ENCODE peak calls at places on chromosomes 6 and 20, in eight cellular contexts. A is stomach, C is sigmoid colon, S is HCT116, V is HL-60, H is spleen, X is transverse colon, L is prostate gland. J is an unnamed sample.

GRCh38 chr20:22402990-22403859 is 181.1 kb downstream of the FOXA2 start:
- DNase-seq in L (no peak), S (no peak), A (no peak), V (no peak), C (no peak), X (no peak), H (no peak), J (peak)

GRCh38 chr6:133983099-133983939 is 30.3 kb downstream of the TBPL1 start:
- DNase-seq in L (no peak), X (no peak), A (no peak), S (no peak), C (no peak), H (no peak), V (peak), J (no peak)

GRCh38 chr20:58481541-58482021 is 33.6 kb downstream of the APCDD1L start:
- DNase-seq in V (no peak), L (no peak), X (peak), S (peak), C (no peak), H (no peak), A (peak), J (peak)

GRCh38 chr20:16821211-16822089 is 73.3 kb downstream of the OTOR start:
- DNase-seq in H (no peak), A (no peak), C (no peak), V (no peak), L (no peak), X (peak), S (peak), J (peak)

GRCh38 chr6:117206951-117207687 is 58.2 kb upstream of the VGLL2 start:
- DNase-seq in V (no peak), H (no peak), X (no peak), C (no peak), S (no peak), A (no peak), L (no peak), J (peak)

GRCh38 chr6:82712826-82713225 is 349.2 kb downstream of the TPBG start:
- DNase-seq in S (no peak), H (no peak), A (no peak), C (no peak), X (no peak), V (no peak), L (no peak), J (peak)

GRCh38 chr6:100099189-100100074 is 105.4 kb upstream of the MCHR2 start:
- DNase-seq in S (peak), A (no peak), X (no peak), C (no peak), H (no peak), V (no peak), L (no peak), J (peak)

GRCh38 chr6:54260025-54260424 is 48.2 kb upstream of the TINAG start:
- DNase-seq in C (no peak), V (no peak), X (no peak), L (no peak), H (no peak), A (no peak), S (no peak), J (no peak)

GRCh38 chr20:38050691-38051090 is 17.1 kb downstream of the RPRD1B start:
- DNase-seq in V (no peak), C (no peak), A (no peak), L (no peak), S (no peak), X (no peak), H (no peak), J (no peak)

GRCh38 chr6:72788188-72788587 is 166.3 kb downstream of the KCNQ5 start:
- DNase-seq in X (no peak), A (no peak), L (no peak), C (no peak), H (no peak), S (no peak), V (no peak), J (no peak)

GRCh38 chr6:118810420-118811027 is 83.4 kb upstream of the ASF1A start:
- DNase-seq in H (peak), X (peak), L (no peak), A (peak), C (no peak), V (peak), S (no peak), J (peak)

GRCh38 chr6:37546141-37546871 is 46.6 kb upstream of the CCDC167 start:
- DNase-seq in X (no peak), H (no peak), S (no peak), L (no peak), A (no peak), C (no peak), V (no peak), J (peak)

GRCh38 chr6:56199956-56200355 is 47.4 kb downstream of the COL21A1 start:
- DNase-seq in A (no peak), S (no peak), C (no peak), L (no peak), H (no peak), X (no peak), V (no peak), J (no peak)

GRCh38 chr6:131049515-131050081 is 13.4 kb downstream of the EPB41L2 start:
- DNase-seq in C (no peak), S (no peak), V (no peak), X (no peak), L (no peak), H (no peak), A (no peak), J (no peak)

GRCh38 chr6:56223995-56224394 is 23.4 kb downstream of the COL21A1 start:
- DNase-seq in C (no peak), X (no peak), H (no peak), S (no peak), A (no peak), L (no peak), V (no peak), J (no peak)

GRCh38 chr6:54621285-54621684 is 225.3 kb upstream of the FAM83B start:
- DNase-seq in L (no peak), A (no peak), C (no peak), X (no peak), S (peak), H (no peak), V (no peak), J (peak)

GRCh38 chr20:18679020-18679419 is 91.2 kb downstream of the DTD1 start:
- DNase-seq in C (no peak), X (no peak), V (no peak), H (no peak), S (no peak), A (peak), L (no peak), J (peak)

GRCh38 chr6:9409126-9409525 is 973.8 kb upstream of the SLC35B3 start:
- DNase-seq in H (no peak), A (no peak), S (no peak), L (no peak), C (no peak), V (no peak), X (no peak), J (no peak)

GRCh38 chr6:132764370-132764769 is 6.7 kb upstream of the VNN2 start:
- DNase-seq in A (peak), V (no peak), X (no peak), S (no peak), L (no peak), H (no peak), C (no peak), J (peak)

GRCh38 chr6:87716928-87717655 is 15.1 kb upstream of the AKIRIN2 start:
- DNase-seq in H (no peak), A (no peak), L (no peak), X (no peak), V (no peak), C (no peak), S (no peak), J (no peak)

GRCh38 chr6:45038226-45038625 is 289.9 kb upstream of the RUNX2 start:
- DNase-seq in X (no peak), L (no peak), S (no peak), H (no peak), A (no peak), V (no peak), C (no peak), J (no peak)

GRCh38 chr20:13863244-13863643 is 78.4 kb downstream of the NDUFAF5 start:
- DNase-seq in V (no peak), L (no peak), X (no peak), C (no peak), S (no peak), A (no peak), H (no peak), J (no peak)

GRCh38 chr20:62482136-62482833 is 6.5 kb upstream of the GATA5 start:
- DNase-seq in S (no peak), A (peak), L (no peak), H (no peak), X (no peak), C (no peak), V (no peak), J (no peak)

GRCh38 chr20:46349742-46350056 is 41.4 kb upstream of the CDH22 start:
- DNase-seq in L (no peak), X (no peak), V (no peak), H (no peak), S (no peak), C (no peak), A (peak), J (no peak)

GRCh38 chr6:34206726-34207125 is 29.9 kb upstream of the HMGA1 start:
- DNase-seq in H (no peak), S (no peak), A (no peak), L (no peak), V (no peak), C (no peak), X (no peak), J (no peak)

GRCh38 chr6:7579850-7580249 is 10.1 kb upstream of the SNRNP48 start:
- DNase-seq in H (no peak), S (no peak), A (no peak), C (no peak), V (no peak), L (no peak), X (no peak), J (no peak)
- H3K4me3 ChIP-seq in H (no peak), S (no peak), A (no peak), C (no peak), V (no peak), L (no peak), X (no peak), J (no peak)

GRCh38 chr20:56828402-56828801 is 199.3 kb downstream of the TFAP2C start:
- DNase-seq in X (no peak), H (no peak), V (no peak), C (no peak), S (no peak), A (no peak), L (no peak), J (no peak)

GRCh38 chr20:56826306-56826970 is 197.3 kb downstream of the TFAP2C start:
- DNase-seq in H (no peak), X (no peak), L (peak), S (no peak), V (no peak), C (peak), A (no peak), J (no peak)

GRCh38 chr20:56829788-56830385 is 200.8 kb downstream of the TFAP2C start:
- DNase-seq in V (no peak), X (no peak), S (no peak), H (no peak), L (no peak), C (no peak), A (no peak), J (peak)

GRCh38 chr20:56827763-56828162 is 198.7 kb downstream of the TFAP2C start:
- DNase-seq in C (peak), X (no peak), L (no peak), S (no peak), H (no peak), A (no peak), V (no peak), J (no peak)

GRCh38 chr20:56826971-56827645 is 198.0 kb downstream of the TFAP2C start:
- DNase-seq in A (no peak), L (peak), S (no peak), C (peak), V (no peak), X (no peak), H (no peak), J (no peak)
- TF ChIP-seq POLR2AphosphoS5 in A (no peak), L (peak), S (no peak), C (peak), V (no peak), X (peak), H (no peak), J (no peak)

DNA sequence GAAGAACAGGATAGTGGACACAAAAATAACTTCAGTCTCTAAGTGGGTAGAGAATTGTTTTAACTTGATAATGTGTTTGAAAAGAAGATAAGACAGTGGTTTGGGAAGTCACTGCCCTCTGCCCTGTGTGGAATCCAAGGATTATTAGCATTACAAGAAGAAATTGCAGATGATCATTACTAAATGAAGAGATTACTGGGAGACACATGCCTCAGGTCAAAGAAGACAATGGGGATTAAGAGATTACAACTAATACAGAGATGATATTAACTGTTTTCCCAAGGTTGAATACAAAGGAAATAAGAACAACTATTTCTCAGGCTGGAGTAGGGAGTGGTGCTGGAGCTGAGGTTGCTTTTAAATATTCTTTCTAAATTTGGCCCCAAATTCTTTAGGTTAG is 166.0 kb downstream of the TRMT11 start:
- DNase-seq in X (no peak), V (no peak), H (no peak), L (no peak), A (no peak), S (no peak), C (no peak), J (no peak)
- H3K4me3 ChIP-seq in X (no peak), V (no peak), H (no peak), L (no peak), A (no peak), S (no peak), C (no peak), J (no peak)

GRCh38 chr20:1942061-1942460 is 46.9 kb downstream of the SIRPA start:
- DNase-seq in A (no peak), L (no peak), X (no peak), H (no peak), V (no peak), S (no peak), C (peak), J (no peak)

GRCh38 chr20:1945134-1945618 is 48.7 kb downstream of the PDYN start:
- DNase-seq in H (peak), V (peak), S (no peak), X (peak), C (peak), A (peak), L (no peak), J (no peak)

GRCh38 chr20:1942486-1943266 is 47.5 kb downstream of the SIRPA start:
- DNase-seq in X (no peak), C (peak), L (no peak), V (no peak), A (no peak), H (no peak), S (no peak), J (no peak)

GRCh38 chr20:1944345-1945099 is 49.3 kb downstream of the SIRPA start:
- DNase-seq in X (no peak), H (peak), V (no peak), C (peak), S (no peak), L (no peak), A (no peak), J (peak)

GRCh38 chr20:1943267-1944002 is 48.2 kb downstream of the SIRPA start:
- DNase-seq in L (no peak), V (no peak), S (no peak), A (no peak), C (peak), H (peak), X (peak), J (no peak)
- TF ChIP-seq POLR2AphosphoS5 in L (no peak), V (no peak), S (no peak), A (no peak), C (no peak), H (no peak), X (no peak), J (no peak)

GRCh38 chr20:41032243-41032642 is 3.6 kb downstream of the TOP1 start:
- DNase-seq in A (no peak), S (no peak), X (no peak), V (no peak), H (no peak), L (no peak), C (no peak), J (no peak)
- H3K4me3 ChIP-seq in A (peak), S (no peak), X (no peak), V (no peak), H (no peak), L (no peak), C (no peak), J (no peak)

GRCh38 chr6:41255638-41256246 is 27.6 kb downstream of the TREML4 start:
- DNase-seq in L (no peak), A (no peak), V (no peak), H (no peak), X (peak), S (no peak), C (no peak), J (no peak)
- TF ChIP-seq POLR2AphosphoS5 in L (no peak), A (no peak), V (no peak), H (no peak), X (no peak), S (no peak), C (no peak), J (no peak)

J was measured in GM23338.